ENCODE peak calls at places on chromosomes 3 and 15, in six cellular contexts. H, F, R, Z, V and S are unnamed samples. For H3K9me3 and H3K36me3, the result is how much of the 10 kb centered on the place peaks cover.

GRCh38 chr15:40323953-40324937 is 753 bp downstream of the INAFM2 start:
- DNase-seq in H (no peak), R (no peak), F (no peak), V (no peak), Z (no peak), S (no peak)

GRCh38 chr3:133124511-133124910 is 86.3 kb downstream of the TMEM108 start:
- DNase-seq in F (peak), R (peak), H (no peak), Z (no peak), V (peak), S (no peak)

GRCh38 chr15:88708256-88709054 is 69.6 kb downstream of the ISG20 start:
- DNase-seq in V (no peak), F (no peak), R (no peak), Z (no peak), H (no peak), S (no peak)

GRCh38 chr3:188719545-188719944 is 452.2 kb upstream of the TPRG1 start:
- DNase-seq in H (no peak), R (no peak), Z (no peak), V (no peak), F (no peak), S (no peak)

GRCh38 chr15:46660096-46660842 is 1025.4 kb downstream of the SQOR start:
- DNase-seq in R (no peak), Z (no peak), V (no peak), F (no peak), H (no peak), S (no peak)

GRCh38 chr3:45986303-45986982 is 9.2 kb downstream of the FYCO1 start:
- DNase-seq in Z (no peak), H (peak), V (peak), F (no peak), R (peak), S (peak)

GRCh38 chr15:64138542-64138941 is 13.0 kb upstream of the SNX22 start:
- DNase-seq in Z (no peak), R (no peak), F (no peak), V (no peak), H (no peak), S (no peak)

GRCh38 chr3:45683417-45684326 is 5.5 kb upstream of the SACM1L start:
- DNase-seq in F (no peak), H (peak), R (no peak), Z (no peak), V (peak), S (no peak)

GRCh38 chr3:121111914-121112612 is 204.1 kb downstream of the STXBP5L start:
- DNase-seq in H (peak), Z (no peak), V (no peak), R (no peak), F (no peak), S (no peak)

GRCh38 chr3:101049532-101049931 is 56.3 kb upstream of the ABI3BP start:
- DNase-seq in Z (no peak), V (no peak), F (no peak), R (no peak), H (no peak), S (no peak)

GRCh38 chr3:146625117-146625775 is 20.1 kb upstream of the PLSCR5 start:
- DNase-seq in R (no peak), V (no peak), Z (no peak), F (no peak), H (no peak), S (no peak)

GRCh38 chr15:100559330-100559729 is 30.6 kb upstream of the CERS3 start:
- DNase-seq in F (no peak), H (peak), R (peak), V (peak), Z (no peak), S (no peak)

GRCh38 chr3:56926513-56927282 is 124.9 kb upstream of the ARHGEF3 start:
- DNase-seq in R (no peak), F (no peak), V (peak), Z (no peak), H (no peak), S (no peak)

GRCh38 chr3:61564405-61565059 is 3.2 kb downstream of the PTPRG start:
- DNase-seq in V (peak), F (peak), R (peak), Z (no peak), H (no peak), S (peak)

GRCh38 chr3:124553178-124553577 is 177.1 kb upstream of the UMPS start:
- DNase-seq in H (no peak), F (no peak), Z (no peak), V (no peak), R (no peak), S (no peak)

GRCh38 chr3:194373912-194374311 is 4.4 kb upstream of the LRRC15 start:
- DNase-seq in F (no peak), R (no peak), Z (no peak), V (no peak), H (no peak), S (no peak)

GRCh38 chr3:131033480-131034080 is 6.9 kb downstream of the NEK11 start:
- DNase-seq in R (no peak), H (peak), Z (peak), F (no peak), V (no peak), S (no peak)

GRCh38 chr3:11944052-11944673 is 60.0 kb upstream of the SYN2 start:
- DNase-seq in Z (no peak), R (peak), V (no peak), F (peak), H (peak), S (no peak)

GRCh38 chr3:27458929-27459328 is 25.3 kb downstream of the SLC4A7 start:
- DNase-seq in V (no peak), Z (no peak), F (no peak), R (no peak), H (no peak), S (no peak)

GRCh38 chr15:39466428-39466827 is 114.5 kb upstream of the THBS1 start:
- DNase-seq in H (no peak), Z (no peak), F (peak), R (peak), V (no peak), S (peak)

GRCh38 chr3:184228376-184229137 is 828 bp upstream of the VWA5B2 start:
- DNase-seq in R (no peak), V (no peak), H (no peak), Z (no peak), F (no peak), S (no peak)

GRCh38 chr3:158460929-158461328 is 110.1 kb upstream of the MLF1 start:
- DNase-seq in V (no peak), Z (no peak), F (no peak), H (no peak), R (no peak), S (no peak)

GRCh38 chr15:33722005-33722672 is 246.2 kb upstream of the CHRM5 start:
- DNase-seq in F (no peak), Z (no peak), V (peak), H (no peak), R (no peak), S (no peak)

GRCh38 chr3:197181751-197182150 is 116.7 kb downstream of the DLG1 start:
- DNase-seq in V (peak), R (no peak), H (no peak), Z (no peak), F (no peak), S (peak)

GRCh38 chr3:66298591-66298990 is 77.8 kb downstream of the SLC25A26 start:
- DNase-seq in R (no peak), F (no peak), V (peak), H (no peak), Z (no peak), S (no peak)

GRCh38 chr3:183498634-183499033 is 56.9 kb downstream of the KLHL6 start:
- DNase-seq in H (peak), F (no peak), R (no peak), Z (no peak), V (no peak), S (no peak)

GRCh38 chr3:193040836-193041672 is 123.4 kb upstream of the MB21D2 start:
- DNase-seq in V (peak), Z (no peak), R (no peak), F (no peak), H (peak), S (no peak)

GRCh38 chr3:68974711-68975110 is 38.8 kb downstream of the EOGT start:
- DNase-seq in V (no peak), F (no peak), Z (no peak), H (no peak), R (no peak), S (no peak)

GRCh38 chr3:122305818-122306621 is 19.0 kb upstream of the CSTA start:
- DNase-seq in H (peak), R (peak), V (no peak), F (peak), Z (no peak), S (no peak)

GRCh38 chr3:127629462-127630403 is 748 bp downstream of the PODXL2 start:
- DNase-seq in Z (peak), H (no peak), F (peak), V (no peak), R (no peak), S (no peak)

GRCh38 chr3:116264546-116265174 is 180.6 kb downstream of the LSAMP start:
- DNase-seq in Z (no peak), R (no peak), V (peak), H (no peak), F (no peak), S (no peak)

GRCh38 chr3:18008706-18009363 is 266.4 kb upstream of the TBC1D5 start:
- DNase-seq in F (no peak), H (no peak), Z (no peak), V (no peak), R (no peak), S (no peak)

GRCh38 chr3:100971776-100972175 is 21.4 kb downstream of the ABI3BP start:
- DNase-seq in R (no peak), V (no peak), Z (no peak), F (no peak), H (no peak), S (no peak)

GRCh38 chr15:38714309-38715072 is 149.9 kb upstream of the RASGRP1 start:
- DNase-seq in H (no peak), V (peak), F (no peak), Z (no peak), R (no peak), S (no peak)

GRCh38 chr3:184461219-184461618 is 81.4 kb downstream of the CHRD start:
- DNase-seq in R (no peak), H (no peak), V (no peak), F (peak), Z (no peak), S (no peak)

GRCh38 chr15:71044006-71044405 is 71.3 kb upstream of the THSD4 start:
- DNase-seq in V (peak), Z (no peak), R (no peak), F (no peak), H (no peak), S (no peak)

GRCh38 chr3:77190281-77190841 is 150.5 kb downstream of the ROBO2 start:
- DNase-seq in V (no peak), R (no peak), F (no peak), H (no peak), Z (no peak), S (no peak)

GRCh38 chr3:181933052-181933618 is 221.4 kb downstream of the SOX2 start:
- DNase-seq in H (no peak), Z (no peak), F (no peak), V (no peak), R (no peak), S (no peak)

GRCh38 chr15:64050281-64051092 is 4.2 kb upstream of the DAPK2 start:
- DNase-seq in Z (no peak), H (peak), R (no peak), F (no peak), V (no peak), S (peak)

GRCh38 chr3:5013021-5013906 is 34.0 kb downstream of the BHLHE40 start:
- DNase-seq in V (peak), Z (no peak), R (peak), H (peak), F (no peak), S (no peak)

DNA sequence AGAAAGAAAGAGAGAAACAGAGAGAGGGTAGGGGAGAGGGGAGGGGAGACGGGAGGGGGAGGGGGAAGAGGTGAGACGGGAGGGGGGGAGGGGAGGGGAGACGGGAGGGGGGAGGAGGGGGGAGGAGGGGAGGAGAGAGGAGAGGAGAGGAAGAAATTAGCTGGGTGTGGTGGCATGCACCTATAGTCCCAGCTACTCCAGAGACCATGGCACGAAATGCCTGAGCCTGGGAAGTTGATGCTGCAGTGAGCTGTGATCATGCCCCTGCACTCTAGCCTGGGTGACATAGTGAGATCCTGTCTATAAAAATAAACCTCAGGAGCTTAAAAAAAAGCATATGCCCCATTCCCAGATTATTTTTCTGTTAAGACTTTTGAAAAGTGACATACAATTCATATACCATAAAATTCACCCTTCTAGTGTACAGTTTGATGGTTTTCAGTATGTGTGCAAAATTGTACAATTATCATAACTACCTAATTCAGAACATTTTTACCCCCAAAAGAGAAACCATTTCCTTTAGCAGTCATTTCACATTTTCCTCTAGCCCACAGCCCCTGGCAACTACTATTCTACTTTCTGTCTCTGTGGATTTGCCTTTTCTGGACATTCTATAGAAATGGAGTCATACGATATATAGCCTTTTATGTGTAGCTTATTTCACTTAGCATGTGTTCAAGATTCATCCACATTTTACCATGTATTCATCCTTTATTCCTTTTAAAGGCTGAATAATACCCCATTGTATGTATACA is 699.6 kb downstream of the FHIT start:
- DNase-seq in R (no peak), F (no peak), V (no peak), Z (no peak), H (no peak), S (no peak)
- H3K9me3 ChIP-seq in R (under half), F (under half), V (under half), Z (under half), H (under half), S (under half)

DNA sequence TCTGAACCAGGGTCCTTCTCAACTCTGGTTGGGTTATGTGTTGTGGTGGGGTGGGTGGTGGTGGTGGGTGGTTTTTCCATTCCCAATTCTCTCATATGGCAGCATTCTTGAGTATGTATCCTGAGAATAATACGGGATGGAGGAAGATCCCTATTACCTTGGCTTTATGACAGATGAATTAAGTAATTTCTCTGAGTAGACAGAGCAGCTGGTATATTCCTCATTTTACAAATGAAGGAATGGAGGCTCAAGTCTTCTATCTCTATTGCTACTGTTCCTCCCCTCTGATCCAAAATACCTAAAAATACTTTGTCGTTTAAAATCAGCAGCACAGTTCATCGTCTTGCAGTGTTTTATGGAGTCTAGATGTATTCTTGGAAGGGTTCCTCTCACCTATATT is 10.4 kb downstream of the GYG1 start:
- DNase-seq in H (no peak), Z (no peak), R (no peak), F (no peak), V (no peak), S (no peak)
- H3K36me3 ChIP-seq in H (under half), Z (under half), R (half or more), F (under half), V (under half), S (under half)

GRCh38 chr3:150055332-150055731 is 84.6 kb upstream of the PFN2 start:
- DNase-seq in Z (no peak), H (no peak), F (no peak), V (no peak), R (no peak), S (peak)
- H3K9me3 ChIP-seq in Z (under half), H (under half), F (under half), V (under half), R (under half), S (under half)

GRCh38 chr15:85688703-85689102 is 106.0 kb downstream of the KLHL25 start:
- DNase-seq in Z (no peak), V (no peak), R (no peak), F (no peak), H (no peak), S (no peak)
- H3K36me3 ChIP-seq in Z (under half), V (under half), R (half or more), F (under half), H (under half), S (under half)

GRCh38 chr3:157175678-157176077 is 15.7 kb upstream of the CCNL1 start:
- DNase-seq in V (no peak), R (no peak), Z (no peak), H (no peak), F (peak), S (no peak)

GRCh38 chr3:157182879-157183278 is 22.9 kb upstream of the CCNL1 start:
- DNase-seq in F (no peak), Z (no peak), H (no peak), R (no peak), V (no peak), S (no peak)

GRCh38 chr3:157176108-157176507 is 16.2 kb upstream of the CCNL1 start:
- DNase-seq in R (no peak), H (no peak), F (no peak), V (peak), Z (no peak), S (no peak)

GRCh38 chr3:157179365-157179803 is 19.4 kb upstream of the CCNL1 start:
- DNase-seq in V (no peak), R (no peak), F (no peak), Z (no peak), H (no peak), S (no peak)

GRCh38 chr3:157180262-157180661 is 20.3 kb upstream of the CCNL1 start:
- DNase-seq in V (no peak), H (no peak), R (no peak), Z (no peak), F (no peak), S (no peak)
- H3K9me3 ChIP-seq in V (under half), H (under half), R (under half), Z (under half), F (under half), S (under half)

DNA sequence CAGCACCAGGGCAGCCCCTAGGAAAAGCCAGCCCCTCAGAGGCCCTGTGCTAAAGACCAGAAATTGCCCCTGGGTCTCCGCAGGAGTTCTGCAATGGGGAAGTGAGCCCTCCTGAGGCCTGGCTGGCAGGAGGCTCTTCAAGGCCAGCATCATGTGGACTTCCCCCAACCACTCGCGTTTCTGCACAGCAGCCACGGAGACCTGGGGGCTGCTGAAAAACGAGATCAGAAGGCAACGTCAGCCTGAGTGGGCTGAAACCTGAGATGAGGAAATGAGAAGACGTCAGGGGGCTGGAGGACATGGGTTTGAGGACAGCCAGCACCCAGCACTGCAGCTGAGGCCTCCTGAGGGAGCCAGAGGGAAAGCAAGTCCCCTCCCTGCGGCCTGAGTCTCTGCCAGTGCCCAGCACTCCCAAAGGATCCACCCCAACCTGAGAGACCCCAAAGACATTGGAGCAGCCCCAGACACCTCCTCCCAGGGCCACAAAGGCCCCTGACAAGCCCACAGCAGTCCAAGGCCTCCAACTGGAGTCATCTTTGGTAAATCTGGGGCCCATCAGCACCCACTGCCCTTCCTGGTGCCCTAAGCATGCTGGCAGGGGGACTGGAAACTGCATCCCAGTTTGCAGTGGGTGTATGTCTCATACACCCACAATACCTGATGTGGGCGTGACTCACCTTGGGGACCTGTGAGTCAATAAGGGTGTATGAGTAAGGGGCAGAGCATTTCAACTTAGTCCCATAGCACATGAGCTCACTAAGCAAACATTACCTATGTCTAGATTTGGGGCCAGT is 29.2 kb upstream of the CYP11A1 start:
- DNase-seq in V (peak), H (peak), Z (no peak), F (no peak), R (peak), S (no peak)
- H3K36me3 ChIP-seq in V (under half), H (under half), Z (under half), F (under half), R (under half), S (under half)

GRCh38 chr3:13709706-13710105 is 160.8 kb downstream of the FBLN2 start:
- DNase-seq in H (no peak), V (no peak), Z (no peak), R (no peak), F (peak), S (peak)
- H3K9me3 ChIP-seq in H (under half), V (under half), Z (under half), R (under half), F (under half), S (under half)